ENCODE peak calls at places on chromosomes 7 and 10, in five cellular contexts. O, S, B, Q and J are unnamed samples.

GRCh38 chr7:47609803-47610452 is 28.0 kb upstream of the TNS3 start:
- DNase-seq in S (no peak), O (no peak), B (peak; percentile 46), Q (no peak), J (no peak)

GRCh38 chr7:43119371-43120069 is 7.1 kb downstream of the HECW1 start:
- DNase-seq in Q (no peak), B (peak; percentile 90), S (no peak), O (no peak), J (no peak)

GRCh38 chr10:78417425-78418370 is 384.0 kb downstream of the RPS24 start:
- DNase-seq in Q (no peak), S (no peak), B (no peak), O (no peak), J (no peak)

GRCh38 chr7:81956520-81956919 is 186.7 kb upstream of the HGF start:
- DNase-seq in B (peak; percentile 50), S (peak; percentile 47), O (peak; percentile 63), Q (peak; percentile 68), J (peak; percentile 75)

GRCh38 chr7:106140406-106141173 is 28.5 kb upstream of the SYPL1 start:
- DNase-seq in S (no peak), O (no peak), B (no peak), Q (no peak), J (no peak)

GRCh38 chr10:44168478-44168877 is 216.4 kb downstream of the CXCL12 start:
- DNase-seq in S (no peak), Q (no peak), O (no peak), B (no peak), J (no peak)

GRCh38 chr7:46146454-46147255 is 225.6 kb upstream of the IGFBP3 start:
- DNase-seq in B (peak; percentile 96), Q (peak; percentile 67), O (no peak), S (no peak), J (no peak)

GRCh38 chr10:43336641-43337318 is 34.7 kb upstream of the FXYD4 start:
- DNase-seq in O (no peak), B (no peak), S (no peak), Q (no peak), J (no peak)

DNA sequence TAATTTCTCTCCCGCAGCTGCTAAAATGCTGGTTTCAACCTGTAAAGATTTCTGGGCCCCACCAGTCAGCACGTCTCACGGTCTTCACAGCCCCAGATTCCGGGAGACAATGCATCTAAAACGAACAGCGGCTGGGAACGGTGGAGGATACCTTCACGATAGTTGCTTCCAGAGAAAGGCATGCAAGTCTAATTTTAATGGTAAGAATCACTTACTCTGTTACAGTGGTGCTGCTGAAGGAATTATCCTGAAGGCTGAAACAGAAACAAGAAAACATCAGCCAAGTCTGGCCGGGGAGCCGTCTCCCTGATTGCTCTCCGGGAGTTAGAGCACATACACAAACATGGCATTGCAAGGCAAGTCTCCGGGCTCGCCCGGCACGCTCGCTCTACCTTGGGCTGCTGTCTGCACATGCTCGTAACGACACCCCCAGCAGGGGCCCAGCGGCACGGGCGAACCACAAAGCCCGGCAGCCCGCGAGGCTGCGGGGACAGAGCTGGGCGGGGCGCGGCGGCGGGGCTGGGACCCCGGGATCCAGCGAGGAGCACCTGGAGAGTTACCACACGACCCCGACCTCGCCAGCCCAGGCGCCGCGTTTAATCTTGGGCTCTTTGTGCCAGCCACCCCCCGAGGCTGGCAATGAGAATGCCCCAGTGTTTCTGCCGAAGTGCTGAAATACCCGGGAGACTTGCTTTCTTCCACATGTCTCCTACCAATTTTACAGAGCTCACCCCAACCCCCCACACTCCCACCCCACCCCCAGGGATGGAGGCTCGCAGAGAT is at the start of gene FAM13C:
- DNase-seq in B (peak; percentile 70), O (no peak), Q (peak; percentile 70), S (no peak), J (peak; percentile 86)
- TF ChIP-seq EZH2phosphoT487 in B (no peak), O (no peak), Q (no peak), S (no peak), J (no peak)

GRCh38 chr7:141286522-141286921 is 212.7 kb downstream of the TMEM178B start:
- DNase-seq in O (no peak), S (no peak), Q (no peak), B (no peak), J (no peak)
- TF ChIP-seq EZH2phosphoT487 in O (no peak), S (no peak), Q (no peak), B (no peak), J (no peak)

GRCh38 chr7:151830121-151830815 is 46.6 kb downstream of the PRKAG2 start:
- DNase-seq in O (no peak), S (no peak), B (no peak), Q (no peak), J (no peak)
- TF ChIP-seq EZH2phosphoT487 in O (no peak), S (no peak), B (no peak), Q (no peak), J (no peak)

DNA sequence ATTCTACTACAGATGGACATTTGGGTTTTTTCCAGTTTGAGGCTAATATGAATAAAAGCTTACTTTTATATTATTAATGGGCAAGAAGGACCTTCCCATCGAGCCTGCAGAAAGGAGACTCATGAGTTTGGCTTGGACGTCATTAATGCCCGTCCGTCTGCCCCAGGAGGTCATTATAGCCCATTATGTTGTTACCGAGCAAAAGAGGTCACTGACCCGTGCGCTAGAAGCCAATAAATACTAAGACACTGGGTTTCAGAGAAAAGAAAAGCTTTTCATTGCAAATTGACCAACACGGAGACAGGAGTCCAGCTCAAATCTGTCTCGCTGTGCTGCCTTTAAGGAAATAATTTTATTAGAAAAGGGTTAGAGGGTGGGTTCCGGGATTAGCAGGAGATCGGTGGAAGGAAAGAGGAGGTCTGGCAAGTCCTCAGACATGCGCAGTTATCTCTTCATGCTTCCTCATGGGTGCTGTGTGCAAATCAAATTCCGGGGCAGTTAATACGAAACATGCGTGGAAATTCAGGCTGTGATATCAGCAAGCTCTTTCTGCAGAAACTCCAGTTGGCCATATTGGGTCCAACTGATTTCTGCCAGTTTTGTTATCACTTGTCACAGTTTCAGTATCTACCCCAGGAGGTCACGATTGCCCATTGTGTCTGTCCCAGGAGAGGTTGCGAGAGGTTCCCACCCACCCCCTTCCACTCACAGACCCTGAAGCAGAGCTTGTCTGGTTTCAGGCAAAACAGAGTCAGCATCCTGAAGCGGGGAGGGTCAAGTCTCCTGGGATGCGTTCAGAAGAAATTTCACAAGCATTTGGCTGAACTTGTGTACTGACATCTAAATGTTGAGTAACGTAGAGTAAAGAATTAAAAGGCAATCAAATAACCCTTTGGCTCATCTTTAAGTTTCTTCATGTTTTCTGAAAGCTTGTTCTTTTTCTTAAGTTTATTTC is 1.1 kb upstream of the GALNTL5 start:
- DNase-seq in Q (no peak), B (peak; percentile 34), S (no peak), O (no peak), J (peak; percentile 72)
- TF ChIP-seq EZH2phosphoT487 in Q (no peak), B (no peak), S (no peak), O (no peak), J (no peak)

GRCh38 chr7:152231089-152231488 is 204.7 kb downstream of the KMT2C start:
- DNase-seq in Q (no peak), B (no peak), O (no peak), S (no peak), J (no peak)
- TF ChIP-seq EZH2phosphoT487 in Q (no peak), B (no peak), O (no peak), S (no peak), J (no peak)

GRCh38 chr7:27423290-27423689 is 180.7 kb downstream of the EVX1 start:
- DNase-seq in S (no peak), O (no peak), Q (peak; percentile 71), B (peak; percentile 67), J (no peak)
- TF ChIP-seq EZH2phosphoT487 in S (no peak), O (no peak), Q (no peak), B (no peak), J (no peak)

DNA sequence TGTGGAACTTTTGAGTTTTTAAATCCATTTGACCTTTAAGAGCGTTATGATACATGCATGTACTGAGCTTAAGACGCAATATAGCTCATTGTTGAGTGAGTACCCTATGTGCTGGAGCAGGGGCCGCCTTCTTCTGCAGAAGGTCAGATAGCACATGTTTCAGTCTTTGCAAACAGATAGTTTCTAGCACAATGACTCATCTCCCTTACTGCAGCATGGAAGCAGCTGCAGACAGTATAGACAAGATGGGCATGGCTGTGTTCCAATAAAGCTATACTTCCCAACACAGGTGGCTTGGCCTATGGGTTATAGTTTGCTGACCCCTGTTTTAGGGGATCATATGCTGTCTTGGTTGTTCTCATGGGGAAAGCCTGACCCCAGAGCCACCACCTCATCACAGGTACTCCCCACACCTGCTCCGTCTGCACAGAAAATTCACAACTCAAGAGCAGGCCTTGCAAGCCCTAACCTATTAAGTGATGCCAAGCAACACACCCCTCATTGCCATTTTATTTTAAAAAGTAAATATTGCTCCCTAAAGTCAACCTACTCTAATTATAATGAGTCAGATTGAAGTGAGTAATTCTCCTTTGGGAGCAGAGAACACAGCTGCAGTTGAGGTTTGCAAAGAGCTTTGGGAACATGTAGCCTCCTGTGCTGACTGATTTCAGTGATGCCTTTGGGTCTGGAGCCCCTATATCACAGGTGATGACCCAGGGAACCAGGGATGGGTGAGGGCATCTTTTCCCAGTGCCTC is 330.1 kb downstream of the PAXIP1 start:
- DNase-seq in Q (no peak), B (no peak), O (no peak), S (no peak), J (no peak)
- TF ChIP-seq EZH2phosphoT487 in Q (no peak), B (no peak), O (no peak), S (no peak), J (no peak)

DNA sequence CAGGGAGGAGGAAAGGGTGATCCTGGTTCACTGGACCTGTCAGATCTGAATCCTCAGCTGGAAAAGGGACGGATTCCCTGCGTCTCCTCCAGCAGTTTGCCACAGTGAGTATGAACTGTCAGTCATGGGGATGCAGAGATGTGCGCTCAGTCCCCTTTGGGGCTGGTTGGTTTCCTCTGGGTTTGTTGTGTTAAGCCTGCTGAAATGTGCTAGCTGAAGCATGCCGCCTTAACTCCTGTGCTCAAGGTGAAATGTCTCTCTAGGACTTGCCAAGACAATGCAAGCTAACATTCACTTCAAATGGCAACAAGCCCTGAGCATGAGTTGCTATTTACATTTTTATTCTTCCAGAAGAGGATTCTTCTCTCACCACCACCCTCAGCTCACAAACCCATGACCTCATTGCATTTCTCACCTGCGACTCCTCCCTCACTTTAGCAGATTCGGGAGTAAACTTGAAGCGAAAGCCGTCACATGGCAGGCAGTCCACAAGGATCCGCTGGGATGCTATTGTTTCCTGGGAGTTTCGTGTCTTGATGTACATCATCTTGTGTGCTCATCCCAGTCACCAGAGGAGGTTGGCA is 192.9 kb upstream of the FZD8 start:
- DNase-seq in O (no peak), B (no peak), S (no peak), Q (no peak), J (no peak)
- TF ChIP-seq EZH2phosphoT487 in O (no peak), B (no peak), S (no peak), Q (no peak), J (no peak)

DNA sequence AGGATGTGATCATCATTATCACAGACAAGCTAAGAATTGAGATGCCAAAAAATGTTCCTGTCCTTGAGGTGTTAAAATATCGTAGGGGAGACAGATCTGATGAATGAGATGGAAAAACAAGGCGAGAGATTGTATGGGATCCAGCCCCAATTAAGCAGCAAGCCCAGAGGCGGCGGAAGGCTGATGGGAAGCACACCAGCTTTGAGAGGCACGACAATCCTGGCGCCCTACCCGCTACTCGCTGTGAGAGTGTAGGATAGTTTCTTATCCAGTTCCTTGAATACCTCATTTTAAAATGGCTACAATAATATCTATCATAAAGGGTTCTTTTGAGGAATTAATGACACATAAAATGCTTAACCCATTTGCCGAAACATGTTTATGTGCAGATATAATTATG is 131.1 kb upstream of the PTN start:
- DNase-seq in B (no peak), Q (no peak), O (no peak), S (no peak), J (no peak)
- TF ChIP-seq EZH2phosphoT487 in B (no peak), Q (no peak), O (no peak), S (no peak), J (no peak)